ENCODE peak calls at places on chromosomes 2 and 18, in seven cellular contexts. R is breast epithelium, N is testis, J is heart left ventricle, M is adrenal gland, B is IMR-90, A is thyroid gland. C is an unnamed sample. For H3K4me1, the result is how much of the 10 kb centered on the place peaks cover.

GRCh38 chr2:36708119-36708741 is 11.7 kb downstream of the VIT start:
- DNase-seq in N (peak), R (no peak), A (no peak), J (no peak), M (no peak), B (peak), C (peak)

GRCh38 chr2:21640046-21640445 is 516.3 kb downstream of the TDRD15 start:
- DNase-seq in J (no peak), B (no peak), A (no peak), R (no peak), M (no peak), N (no peak), C (no peak)

GRCh38 chr2:234960091-234961088 is 8.6 kb downstream of the SH3BP4 start:
- DNase-seq in R (no peak), B (no peak), J (no peak), N (no peak), A (no peak), M (no peak), C (no peak)

GRCh38 chr18:52288403-52289004 is 51.5 kb upstream of the DCC start:
- DNase-seq in N (peak), J (no peak), B (no peak), R (no peak), A (no peak), M (peak), C (no peak)

GRCh38 chr2:128346291-128346690 is 27.6 kb upstream of the HS6ST1 start:
- DNase-seq in R (no peak), A (no peak), M (no peak), B (no peak), N (peak), J (no peak), C (no peak)

GRCh38 chr2:239596792-239597191 is 196.0 kb upstream of the HDAC4 start:
- DNase-seq in N (peak), A (no peak), J (peak), R (no peak), M (no peak), B (no peak), C (no peak)

GRCh38 chr2:223043164-223043941 is 8.6 kb upstream of the KCNE4 start:
- DNase-seq in N (no peak), M (no peak), J (no peak), R (no peak), A (no peak), B (no peak), C (no peak)

GRCh38 chr18:2402084-2402483 is 169.2 kb downstream of the METTL4 start:
- DNase-seq in M (no peak), R (no peak), N (no peak), B (peak), A (no peak), J (no peak), C (no peak)

GRCh38 chr2:29848566-29849310 is 72.6 kb downstream of the ALK start:
- DNase-seq in R (no peak), A (no peak), B (no peak), N (no peak), M (no peak), J (no peak), C (no peak)

GRCh38 chr18:22280453-22280750 is 111.0 kb downstream of the GATA6 start:
- DNase-seq in R (no peak), A (no peak), B (no peak), M (no peak), N (no peak), J (no peak), C (no peak)

GRCh38 chr2:47653909-47654789 is 128.8 kb upstream of the MSH6 start:
- DNase-seq in A (no peak), M (peak), R (no peak), J (no peak), B (peak), N (peak), C (no peak)

GRCh38 chr2:89819809-89820208 is 1128.3 kb downstream of the RPIA start:
- DNase-seq in M (no peak), R (no peak), J (no peak), A (no peak), N (no peak), B (no peak), C (no peak)

GRCh38 chr2:203623104-203623503 is 83.3 kb upstream of the CD28 start:
- DNase-seq in N (no peak), J (no peak), M (no peak), A (no peak), R (no peak), B (peak), C (no peak)

GRCh38 chr2:231521443-231521842 is 8.8 kb downstream of the NMUR1 start:
- DNase-seq in M (no peak), B (no peak), A (no peak), J (no peak), R (no peak), N (no peak), C (no peak)

GRCh38 chr2:51628953-51629352 is 597.0 kb upstream of the NRXN1 start:
- DNase-seq in J (no peak), M (no peak), A (no peak), B (no peak), N (no peak), R (no peak), C (no peak)

GRCh38 chr2:33131108-33131507 is 184.4 kb downstream of the LTBP1 start:
- DNase-seq in A (no peak), B (peak), M (no peak), J (no peak), N (no peak), R (no peak), C (no peak)

GRCh38 chr2:179044500-179044899 is 5.4 kb downstream of the CCDC141 start:
- DNase-seq in A (no peak), B (no peak), R (no peak), M (no peak), N (no peak), J (no peak), C (no peak)

GRCh38 chr18:55510809-55511208 is 77.2 kb downstream of the TCF4 start:
- DNase-seq in N (no peak), M (no peak), R (no peak), B (peak), J (peak), A (no peak), C (no peak)

GRCh38 chr2:241005569-241005968 is 7.2 kb downstream of the SNED1 start:
- DNase-seq in J (no peak), R (no peak), A (no peak), B (no peak), N (no peak), M (no peak), C (no peak)

GRCh38 chr2:174573621-174574081 is 24.0 kb downstream of the WIPF1 start:
- DNase-seq in J (no peak), M (no peak), B (no peak), N (no peak), R (peak), A (no peak), C (no peak)

GRCh38 chr2:65357959-65358294 is 74.5 kb downstream of the SPRED2 start:
- DNase-seq in N (no peak), B (no peak), R (no peak), A (no peak), J (no peak), M (no peak), C (no peak)

GRCh38 chr2:34656632-34657031 is 1057.5 kb upstream of the FAM98A start:
- DNase-seq in R (no peak), A (no peak), N (no peak), M (no peak), B (no peak), J (no peak), C (no peak)

GRCh38 chr2:39696838-39697237 is 31.1 kb downstream of the TMEM178A start:
- DNase-seq in J (no peak), M (no peak), B (peak), R (no peak), N (no peak), A (no peak), C (no peak)

GRCh38 chr2:2743164-2743571 is 412.1 kb upstream of the MYT1L start:
- DNase-seq in A (peak), N (peak), B (peak), R (peak), J (peak), M (peak), C (peak)

GRCh38 chr2:65557616-65558573 is 125.5 kb upstream of the SPRED2 start:
- DNase-seq in R (no peak), M (no peak), A (no peak), B (no peak), N (no peak), J (no peak), C (no peak)

GRCh38 chr2:190846746-190847145 is 33.9 kb upstream of the GLS start:
- DNase-seq in A (no peak), N (no peak), R (no peak), M (peak), J (no peak), B (no peak), C (no peak)

GRCh38 chr18:57004366-57005121 is 142.3 kb upstream of the BOD1L2 start:
- DNase-seq in N (no peak), J (no peak), M (no peak), A (no peak), B (peak), R (no peak), C (no peak)

GRCh38 chr2:163711244-163711643 is 24.6 kb downstream of the FIGN start:
- DNase-seq in J (no peak), N (no peak), R (no peak), B (no peak), A (no peak), M (peak), C (no peak)

DNA sequence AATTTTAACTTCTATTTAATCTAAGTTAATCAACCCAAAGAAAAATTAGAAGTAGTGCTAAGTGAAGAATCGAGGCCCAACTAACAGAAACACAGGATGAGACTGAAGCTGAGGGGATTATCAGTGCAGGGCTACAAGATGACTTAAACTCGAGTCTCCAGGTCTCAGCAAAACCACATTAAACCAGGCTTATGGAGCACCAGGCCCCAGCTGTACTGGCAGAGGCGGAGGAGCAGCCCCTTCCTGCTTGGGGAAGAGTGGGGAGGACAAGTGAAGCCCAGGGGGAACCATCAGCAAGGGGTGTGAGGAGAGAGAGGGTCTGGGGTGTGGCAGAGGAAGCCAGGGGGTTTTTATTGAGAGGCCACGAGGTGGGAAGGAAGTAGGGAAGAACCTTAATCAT is 135.9 kb upstream of the EPAS1 start:
- DNase-seq in J (no peak), M (no peak), N (no peak), A (no peak), R (no peak), B (no peak), C (no peak)
- H3K4me1 ChIP-seq in J (half or more), M (under half), N (under half), A (under half), R (under half), B (under half), C (under half)

GRCh38 chr2:113067681-113068080 is at the start of gene IL1F10:
- DNase-seq in N (no peak), J (no peak), B (no peak), A (no peak), R (no peak), M (no peak), C (no peak)
- H3K4me3 ChIP-seq in N (no peak), J (no peak), B (no peak), A (no peak), R (no peak), M (no peak), C (no peak)

GRCh38 chr2:172726172-172726735 is 9.4 kb upstream of the RAPGEF4 start:
- DNase-seq in A (peak), R (no peak), N (no peak), B (peak), J (no peak), M (no peak), C (no peak)
- TF ChIP-seq POLR2A in A (no peak), R (no peak), N (no peak), B (no peak), J (no peak), M (no peak), C (no peak)

DNA sequence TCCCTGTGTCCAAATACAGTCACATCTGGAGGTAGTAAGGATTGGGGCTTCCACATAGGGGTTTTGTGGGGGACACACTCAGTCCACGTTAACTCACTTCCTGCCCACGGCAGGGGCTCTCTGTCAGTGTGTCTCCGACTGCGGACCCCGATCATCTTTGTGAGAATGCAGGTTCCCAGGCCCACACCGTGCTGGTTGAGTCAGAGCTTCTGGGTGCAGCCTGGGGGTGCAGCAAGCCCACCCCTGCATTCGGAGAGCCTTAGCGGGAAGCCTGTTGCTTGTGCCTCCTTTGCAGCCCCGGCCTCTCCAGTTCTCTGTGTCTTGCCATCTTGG is 28.0 kb downstream of the HPCAL1 start:
- DNase-seq in R (no peak), B (no peak), N (no peak), M (no peak), A (no peak), J (no peak), C (no peak)
- H3K4me1 ChIP-seq in R (under half), B (under half), N (under half), M (under half), A (under half), J (half or more), C (under half)